ENCODE peak calls at places on chromosomes 2 and 18, in eight cellular contexts. D, J, Q, E, W, C, F and T are unnamed samples.

GRCh38 chr18:2961828-2962227 is 51.1 kb downstream of the LPIN2 start:
- DNase-seq in C (peak; percentile 57), J (peak; percentile 55), D (peak; percentile 69), E (no peak), F (no peak), Q (no peak), W (no peak), T (no peak)

GRCh38 chr2:220590476-220590875 is 963.0 kb downstream of the SLC4A3 start:
- DNase-seq in J (no peak), C (no peak), D (no peak), W (no peak), F (no peak), Q (no peak), E (no peak), T (no peak)

GRCh38 chr2:96399342-96400048 is 63.9 kb downstream of the NCAPH start:
- DNase-seq in J (no peak), W (no peak), E (no peak), C (no peak), D (no peak), Q (no peak), F (no peak), T (no peak)

GRCh38 chr2:239805043-239805329 is 220.2 kb downstream of the NDUFA10 start:
- DNase-seq in W (no peak), Q (no peak), J (no peak), D (no peak), C (no peak), E (no peak), F (no peak), T (no peak)

GRCh38 chr2:98459776-98460175 is 15.1 kb downstream of the INPP4A start:
- DNase-seq in D (no peak), J (peak; percentile 70), W (no peak), Q (no peak), E (peak; percentile 57), C (no peak), F (no peak), T (no peak)

GRCh38 chr2:239179851-239180371 is 220.9 kb downstream of the HDAC4 start:
- DNase-seq in F (no peak), C (no peak), E (no peak), Q (peak; percentile 48), W (no peak), D (no peak), J (no peak), T (no peak)

GRCh38 chr2:17538844-17539554 is 1.5 kb upstream of the VSNL1 start:
- DNase-seq in F (peak; percentile 52), D (no peak), Q (peak; percentile 82), E (peak; percentile 95), J (peak; percentile 41), W (no peak), C (peak; percentile 77), T (peak; percentile 79)

GRCh38 chr2:45649457-45649854 is 2.0 kb upstream of the PRKCE start:
- DNase-seq in E (no peak), Q (no peak), C (peak; percentile 53), J (peak; percentile 13), W (no peak), D (peak; percentile 51), F (no peak), T (no peak)

GRCh38 chr18:70491734-70492348 is 203.0 kb downstream of the SOCS6 start:
- DNase-seq in W (peak; percentile 17), F (peak; percentile 15), C (peak; percentile 70), J (peak; percentile 32), Q (no peak), E (peak; percentile 41), D (peak; percentile 24), T (no peak)

GRCh38 chr2:12722445-12723316 is 5.9 kb downstream of the TRIB2 start:
- DNase-seq in W (no peak), Q (no peak), J (no peak), C (peak; percentile 24), F (no peak), D (no peak), E (no peak), T (no peak)

GRCh38 chr2:50347355-50348044 is 684.4 kb downstream of the NRXN1 start:
- DNase-seq in D (no peak), C (peak; percentile 1), J (no peak), E (no peak), F (no peak), W (no peak), Q (no peak), T (no peak)

GRCh38 chr2:121184248-121184862 is 100.6 kb downstream of the TFCP2L1 start:
- DNase-seq in J (no peak), D (no peak), C (no peak), Q (no peak), E (no peak), W (no peak), F (no peak), T (no peak)

GRCh38 chr2:121186261-121186660 is 98.7 kb downstream of the TFCP2L1 start:
- DNase-seq in J (no peak), W (no peak), C (no peak), F (no peak), Q (no peak), E (no peak), D (no peak), T (no peak)

GRCh38 chr2:121187351-121187921 is 97.6 kb downstream of the TFCP2L1 start:
- DNase-seq in Q (no peak), W (no peak), D (no peak), E (no peak), J (no peak), F (no peak), C (no peak), T (no peak)

GRCh38 chr2:121185111-121185510 is 99.9 kb downstream of the TFCP2L1 start:
- DNase-seq in D (no peak), C (no peak), E (no peak), F (no peak), W (no peak), Q (no peak), J (no peak), T (no peak)

GRCh38 chr2:121185571-121186074 is 99.4 kb downstream of the TFCP2L1 start:
- DNase-seq in F (peak; percentile 60), D (no peak), C (peak; percentile 37), E (peak; percentile 96), W (no peak), Q (no peak), J (no peak), T (peak; percentile 31)
- H3K27ac ChIP-seq in F (peak overlapping the region; percentile 84), D (no peak overlapping the region), C (no peak overlapping the region), E (peak overlapping the region; percentile 89), W (no peak overlapping the region), Q (no peak overlapping the region), J (no peak overlapping the region), T (peak overlapping the region; percentile 21)

GRCh38 chr2:135169900-135170753 is 118.0 kb downstream of the RAB3GAP1 start:
- DNase-seq in D (no peak), J (no peak), Q (no peak), E (no peak), F (no peak), W (no peak), C (no peak), T (no peak)
- H3K27ac ChIP-seq in D (no peak overlapping the region), J (no peak overlapping the region), Q (no peak overlapping the region), E (no peak overlapping the region), F (no peak overlapping the region), W (no peak overlapping the region), C (no peak overlapping the region), T (no peak overlapping the region)

GRCh38 chr2:1816414-1816911 is 72.1 kb upstream of the PXDN start:
- DNase-seq in F (no peak), E (no peak), C (peak; percentile 79), Q (peak; percentile 58), D (no peak), W (no peak), J (peak; percentile 56), T (no peak)

GRCh38 chr2:1818404-1818803 is 74.1 kb upstream of the PXDN start:
- DNase-seq in J (peak; percentile 63), C (peak; percentile 38), E (no peak), D (no peak), Q (no peak), W (no peak), F (no peak), T (no peak)

GRCh38 chr2:1818811-1819210 is 74.5 kb upstream of the PXDN start:
- DNase-seq in F (no peak), D (no peak), Q (no peak), C (no peak), E (no peak), J (no peak), W (no peak), T (no peak)

GRCh38 chr2:1819396-1819795 is 75.1 kb upstream of the PXDN start:
- DNase-seq in F (no peak), W (no peak), Q (no peak), E (no peak), J (no peak), C (no peak), D (no peak), T (no peak)

DNA sequence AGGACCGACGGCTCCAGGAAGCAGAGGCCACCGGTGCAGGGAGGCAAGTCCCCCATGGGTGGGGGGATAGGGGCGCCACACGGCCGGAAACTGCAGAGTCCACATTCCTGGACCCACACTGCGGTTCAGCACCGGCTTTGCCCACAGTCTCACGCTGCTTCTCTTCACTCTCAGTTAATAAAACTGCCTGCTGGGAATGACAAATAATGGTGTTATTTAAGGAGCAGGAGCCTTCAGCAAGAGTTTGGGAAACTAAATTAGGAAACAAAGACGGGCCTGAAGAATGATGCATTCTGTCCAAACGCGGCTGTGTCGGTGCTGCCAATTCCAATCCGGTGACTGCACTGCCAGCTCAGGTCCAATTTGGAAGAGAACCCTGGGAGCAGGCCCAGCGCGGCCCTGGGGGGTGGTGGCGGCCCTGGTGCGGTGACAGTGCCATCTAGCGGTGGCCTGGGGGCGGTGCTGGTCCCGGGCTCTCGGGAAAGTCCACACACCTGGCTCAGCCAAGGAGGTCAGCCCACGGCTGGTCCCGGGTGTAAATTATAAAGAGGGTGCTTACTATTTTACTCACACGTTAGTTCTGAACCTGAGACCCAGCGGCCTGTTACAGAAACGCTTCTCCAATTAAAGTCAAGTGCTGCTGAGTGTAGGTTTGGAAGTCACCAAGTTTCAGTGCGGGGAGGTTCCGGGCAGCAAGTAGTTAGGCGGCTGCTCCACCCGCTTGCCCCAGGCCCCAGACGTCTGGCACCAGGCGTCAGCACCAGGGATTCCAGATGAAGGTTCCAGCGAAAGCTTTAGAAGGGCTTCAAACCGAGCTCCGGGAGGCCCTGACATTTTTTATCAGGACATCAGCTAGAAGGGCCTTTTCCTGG is 73.2 kb upstream of the PXDN start:
- DNase-seq in C (peak; percentile 99), Q (peak; percentile 89), F (peak; percentile 94), E (peak; percentile 81), W (peak; percentile 3), J (peak; percentile 98), D (peak; percentile 19), T (peak; percentile 49)
- H3K27ac ChIP-seq in C (peak overlapping the region; percentile 92), Q (peak overlapping the region; percentile 79), F (peak overlapping the region; percentile 63), E (no peak overlapping the region), W (no peak overlapping the region), J (peak overlapping the region; percentile 76), D (no peak overlapping the region), T (no peak overlapping the region)

GRCh38 chr18:62758591-62758990 is 43.2 kb downstream of the PHLPP1 start:
- DNase-seq in F (no peak), E (no peak), J (no peak), Q (no peak), D (no peak), W (no peak), C (no peak), T (no peak)

GRCh38 chr18:62754026-62754425 is 38.7 kb downstream of the PHLPP1 start:
- DNase-seq in J (no peak), D (no peak), W (no peak), E (no peak), F (no peak), C (no peak), Q (no peak), T (no peak)

GRCh38 chr18:62757399-62758010 is 42.2 kb downstream of the PHLPP1 start:
- DNase-seq in W (no peak), E (no peak), C (no peak), D (no peak), J (no peak), Q (no peak), F (no peak), T (no peak)

GRCh38 chr18:62755454-62755853 is 40.1 kb downstream of the PHLPP1 start:
- DNase-seq in E (no peak), J (no peak), C (no peak), F (no peak), Q (no peak), D (no peak), W (no peak), T (no peak)

GRCh38 chr18:62755946-62756345 is 40.6 kb downstream of the PHLPP1 start:
- DNase-seq in E (peak; percentile 46), F (no peak), C (no peak), Q (no peak), W (no peak), D (no peak), J (no peak), T (no peak)
- H3K27ac ChIP-seq in E (no peak overlapping the region), F (peak overlapping the region; percentile 38), C (no peak overlapping the region), Q (no peak overlapping the region), W (no peak overlapping the region), D (no peak overlapping the region), J (no peak overlapping the region), T (no peak overlapping the region)